ENCODE peak calls at places on chromosomes 5 and 9, in seven cellular contexts. E is trophoblast cell, F is Panc1, P is fibroblast of mammary gland, T is RWPE1, S is BJ, G is caudate nucleus. V is an unnamed sample.

GRCh38 chr9:16023466-16023865 is 470.6 kb downstream of the CCDC171 start:
- DNase-seq in G (no peak), P (peak), S (no peak), F (no peak), E (no peak), T (no peak), V (no peak)

GRCh38 chr9:27125030-27125429 is 16.0 kb downstream of the TEK start:
- DNase-seq in E (peak), G (no peak), S (peak), F (no peak), T (peak), P (peak), V (peak)

GRCh38 chr5:172283020-172283861 is at the start of gene UBTD2:
- DNase-seq in P (peak), G (peak), T (peak), S (no peak), F (no peak), E (peak), V (no peak)

GRCh38 chr5:116650544-116650943 is 75.9 kb upstream of the SEMA6A start:
- DNase-seq in S (no peak), E (no peak), G (no peak), T (no peak), F (no peak), P (no peak), V (no peak)

GRCh38 chr5:26482817-26483375 is 555.5 kb downstream of the CDH9 start:
- DNase-seq in P (peak), S (no peak), F (peak), G (peak), T (peak), E (peak), V (peak)

GRCh38 chr5:172795401-172795977 is 24.5 kb upstream of the DUSP1 start:
- DNase-seq in T (peak), G (no peak), E (peak), P (peak), F (no peak), S (peak), V (peak)

GRCh38 chr9:133754187-133754586 is 16.0 kb upstream of the SARDH start:
- DNase-seq in T (no peak), S (no peak), G (no peak), P (no peak), E (peak), F (no peak), V (no peak)

GRCh38 chr9:109769250-109769649 is 10.7 kb upstream of the PALM2AKAP2 start:
- DNase-seq in S (no peak), F (no peak), E (no peak), T (no peak), G (no peak), P (peak), V (no peak)

GRCh38 chr9:110064721-110065252 is 143.2 kb downstream of the C9orf152 start:
- DNase-seq in F (no peak), E (no peak), T (no peak), G (no peak), P (no peak), S (no peak), V (no peak)

GRCh38 chr5:34655354-34655991 is 655 bp upstream of the RAI14 start:
- DNase-seq in E (peak), G (peak), P (peak), T (peak), F (peak), S (peak), V (peak)

GRCh38 chr5:148393390-148393741 is 9.6 kb downstream of the FBXO38 start:
- DNase-seq in F (no peak), S (no peak), T (no peak), G (no peak), E (no peak), P (no peak), V (no peak)

GRCh38 chr5:140321796-140322195 is 18.9 kb upstream of the PFDN1 start:
- DNase-seq in G (no peak), F (no peak), P (no peak), E (peak), T (no peak), S (no peak), V (no peak)

GRCh38 chr9:77663754-77664153 is 15.6 kb upstream of the GNA14 start:
- DNase-seq in E (peak), P (peak), F (no peak), G (no peak), T (no peak), S (peak), V (no peak)

GRCh38 chr5:176536132-176536901 is 885 bp downstream of the RNF44 start:
- DNase-seq in T (peak), F (no peak), G (peak), E (peak), P (peak), S (no peak), V (peak)

GRCh38 chr5:142871880-142872200 is 101.7 kb downstream of the ARHGAP26 start:
- DNase-seq in F (no peak), P (peak), G (no peak), S (no peak), E (no peak), T (no peak), V (no peak)

GRCh38 chr5:190366-191035 is 794 bp upstream of the LRRC14B start:
- DNase-seq in S (no peak), F (no peak), P (no peak), G (no peak), E (no peak), T (no peak), V (no peak)

GRCh38 chr9:105405514-105406131 is 42.2 kb upstream of the FSD1L start:
- DNase-seq in F (no peak), S (no peak), E (no peak), G (no peak), P (no peak), T (no peak), V (peak)

GRCh38 chr9:37913480-37914153 is 9.7 kb upstream of the SLC25A51 start:
- DNase-seq in E (peak), F (peak), T (peak), P (peak), S (no peak), G (peak), V (no peak)

GRCh38 chr9:127493592-127494303 is 42.4 kb downstream of the LRSAM1 start:
- DNase-seq in F (no peak), T (no peak), E (no peak), G (no peak), S (no peak), P (no peak), V (no peak)

GRCh38 chr5:74622122-74622521 is 18.4 kb downstream of the ENC1 start:
- DNase-seq in G (no peak), E (no peak), S (no peak), P (no peak), F (no peak), T (peak), V (no peak)

GRCh38 chr5:149403923-149404745 is 25.0 kb upstream of the IL17B start:
- DNase-seq in P (peak), S (peak), E (peak), G (no peak), F (no peak), T (no peak), V (no peak)

GRCh38 chr9:89637787-89638186 is 33.0 kb downstream of the GADD45G start:
- DNase-seq in T (peak), S (no peak), E (peak), P (no peak), F (no peak), G (no peak), V (no peak)

GRCh38 chr9:105299190-105299854 is 54.9 kb downstream of the SLC44A1 start:
- DNase-seq in S (peak), T (peak), G (no peak), F (peak), P (peak), E (peak), V (peak)

GRCh38 chr9:110588296-110588695 is 8.8 kb upstream of the SVEP1 start:
- DNase-seq in P (no peak), S (no peak), E (peak), F (no peak), T (no peak), G (no peak), V (no peak)

GRCh38 chr5:163950248-163950647 is 444.8 kb downstream of the MAT2B start:
- DNase-seq in T (no peak), P (no peak), F (no peak), S (no peak), G (no peak), E (no peak), V (no peak)

GRCh38 chr9:14246951-14247350 is 67.0 kb downstream of the NFIB start:
- DNase-seq in F (no peak), E (no peak), G (no peak), S (no peak), P (no peak), T (no peak), V (no peak)

GRCh38 chr5:135019314-135019713 is 14.7 kb downstream of the PITX1 start:
- DNase-seq in T (no peak), S (no peak), G (no peak), P (no peak), F (no peak), E (no peak), V (no peak)

GRCh38 chr5:84249918-84250635 is 134.6 kb downstream of the EDIL3 start:
- DNase-seq in F (no peak), G (no peak), T (peak), P (peak), S (no peak), E (peak), V (peak)

GRCh38 chr9:130143974-130144373 is 28.2 kb upstream of the NCS1 start:
- DNase-seq in T (no peak), E (no peak), S (no peak), G (no peak), F (no peak), P (peak), V (no peak)

GRCh38 chr9:125085703-125086477 is 57.4 kb downstream of the SCAI start:
- DNase-seq in E (no peak), F (no peak), G (no peak), S (no peak), P (no peak), T (no peak), V (no peak)

GRCh38 chr9:18608371-18608770 is 134.4 kb downstream of the ADAMTSL1 start:
- DNase-seq in S (no peak), E (no peak), G (no peak), T (no peak), P (no peak), F (no peak), V (no peak)

GRCh38 chr5:79330071-79330470 is 94.1 kb downstream of the JMY start:
- DNase-seq in T (no peak), F (no peak), G (no peak), E (peak), P (peak), S (no peak), V (no peak)

GRCh38 chr9:5265939-5266338 is 34.7 kb downstream of the INSL4 start:
- DNase-seq in F (no peak), T (no peak), S (no peak), E (no peak), P (no peak), G (no peak), V (no peak)

GRCh38 chr9:121369595-121370265 is at the start of gene STOM:
- DNase-seq in S (peak), P (peak), E (no peak), G (no peak), T (peak), F (no peak), V (no peak)

V was measured in non-pigmented ciliary epithelial cell.